ENCODE peak calls at places on chromosomes 16 and 17, in eight cellular contexts. Y is GM03348; L is AG09319; V is IMR-90; E is T-helper 1 cell; U is osteocyte; M is HTR-8/SVneo; K is stimulated activated CD4-positive, alpha-beta T cell treated with anti-CD3 and anti-CD28 coated beads, Interleukin-15, amount 100 ng/mL, for 24 hours. R is an unnamed sample.

GRCh38 chr17:78064708-78065107 is 63.8 kb downstream of the TMC6 start:
- DNase-seq in K (no peak), U (no peak), Y (no peak), M (no peak), L (no peak), V (no peak), E (no peak), R (no peak)

GRCh38 chr17:12422632-12423031 is 243.1 kb upstream of the MYOCD start:
- DNase-seq in K (no peak), M (no peak), U (no peak), V (no peak), E (no peak), Y (no peak), L (no peak), R (no peak)

GRCh38 chr16:69823831-69824563 is 61.9 kb downstream of the WWP2 start:
- DNase-seq in E (no peak), L (no peak), K (no peak), U (no peak), Y (no peak), M (no peak), V (no peak), R (no peak)

GRCh38 chr16:57728336-57729181 is 7.0 kb upstream of the KATNB1 start:
- DNase-seq in Y (no peak), U (no peak), V (no peak), E (no peak), M (no peak), K (peak; percentile 8), L (no peak), R (no peak)

GRCh38 chr16:54430491-54431030 is 144.0 kb upstream of the IRX3 start:
- DNase-seq in Y (peak; percentile 60), V (peak; percentile 29), L (peak; percentile 56), E (no peak), K (no peak), M (no peak), U (no peak), R (no peak)

GRCh38 chr16:1171001-1171400 is 18.1 kb downstream of the CACNA1H start:
- DNase-seq in U (no peak), M (no peak), L (no peak), V (no peak), Y (no peak), E (no peak), K (no peak), R (no peak)

GRCh38 chr17:258045-258734 is 76.7 kb upstream of the DOC2B start:
- DNase-seq in Y (no peak), L (no peak), V (no peak), M (no peak), U (peak; percentile 73), E (no peak), K (no peak), R (peak; percentile 4)

GRCh38 chr16:23920446-23920845 is 84.7 kb downstream of the PRKCB start:
- DNase-seq in E (no peak), K (no peak), U (peak; percentile 48), Y (no peak), M (no peak), L (no peak), V (no peak), R (no peak)

GRCh38 chr16:84166796-84167695 is 19.8 kb downstream of the TAF1C start:
- DNase-seq in Y (no peak), K (peak; percentile 59), L (no peak), M (no peak), V (no peak), U (no peak), E (no peak), R (no peak)

GRCh38 chr17:19646788-19647696 is 1.5 kb upstream of the ALDH3A2 start:
- DNase-seq in E (no peak), Y (no peak), K (peak; percentile 14), M (no peak), L (no peak), V (no peak), U (no peak), R (no peak)

GRCh38 chr17:56292010-56292409 is 138.7 kb downstream of the ANKFN1 start:
- DNase-seq in E (no peak), M (no peak), V (peak; percentile 77), Y (peak; percentile 65), L (no peak), U (no peak), K (no peak), R (no peak)

GRCh38 chr16:86595983-86596605 is 17.7 kb downstream of the FOXL1 start:
- DNase-seq in U (no peak), M (no peak), E (no peak), K (no peak), V (peak; percentile 41), L (no peak), Y (no peak), R (no peak)

GRCh38 chr17:47899643-47900042 is 3.6 kb downstream of the SP2 start:
- DNase-seq in V (no peak), M (no peak), Y (no peak), L (no peak), E (no peak), K (no peak), U (no peak), R (no peak)

GRCh38 chr16:88349903-88350900 is 32.6 kb upstream of the ZNF469 start:
- DNase-seq in Y (no peak), K (no peak), U (no peak), L (no peak), E (no peak), M (no peak), V (no peak), R (no peak)